ENCODE peak calls at places on chromosome 15, in four cellular contexts. L is testis, Q is body of pancreas, R is neural progenitor cell. H is an unnamed sample.

GRCh38 chr15:84822774-84823579 is 5.8 kb downstream of the ALPK3 start:
- DNase-seq in L (no peak), Q (no peak), R (no peak), H (no peak)

GRCh38 chr15:96553006-96553405 is 222.5 kb downstream of the NR2F2 start:
- DNase-seq in Q (no peak), R (no peak), L (no peak), H (no peak)

GRCh38 chr15:43789409-43789808 is 2.7 kb upstream of the SERF2 start:
- DNase-seq in Q (no peak), R (no peak), L (no peak), H (no peak)

GRCh38 chr15:35040339-35041255 is 44.5 kb downstream of the NANOGP8 start:
- DNase-seq in L (no peak), R (no peak), Q (no peak), H (no peak)

GRCh38 chr15:67065531-67066005 is at the start of gene SMAD3:
- DNase-seq in L (peak; percentile 91), Q (peak; percentile 93), R (peak; percentile 93), H (peak; percentile 93)

GRCh38 chr15:90558182-90558581 is 28.5 kb downstream of the CRTC3 start:
- DNase-seq in Q (no peak), R (no peak), L (peak; percentile 65), H (peak; percentile 35)

GRCh38 chr15:100570282-100570681 is 31.7 kb downstream of the LINS1 start:
- DNase-seq in L (no peak), R (no peak), Q (no peak), H (no peak)

GRCh38 chr15:82021021-82021420 is 24.8 kb downstream of the MEX3B start:
- DNase-seq in L (no peak), R (no peak), Q (no peak), H (no peak)

GRCh38 chr15:56042523-56042922 is 49.1 kb upstream of the NEDD4 start:
- DNase-seq in L (no peak), Q (no peak), R (no peak), H (no peak)

GRCh38 chr15:91075761-91076160 is 24.3 kb upstream of the SV2B start:
- DNase-seq in L (no peak), Q (no peak), R (no peak), H (no peak)

GRCh38 chr15:22226034-22226790 is 145.9 kb downstream of the OR4M2 start:
- DNase-seq in Q (no peak), R (no peak), L (no peak), H (no peak)

GRCh38 chr15:27268923-27269322 is 297.9 kb downstream of the GABRG3 start:
- DNase-seq in Q (no peak), R (no peak), L (no peak), H (no peak)

GRCh38 chr15:31024979-31025378 is 33.6 kb upstream of the MTMR10 start:
- DNase-seq in R (no peak), Q (no peak), L (no peak), H (no peak)

GRCh38 chr15:96327155-96327741 is 3.3 kb upstream of the NR2F2 start:
- DNase-seq in Q (peak; percentile 50), R (peak; percentile 75), L (no peak), H (no peak)

GRCh38 chr15:69132935-69133861 is 27.2 kb upstream of the GLCE start:
- DNase-seq in Q (no peak), L (no peak), R (no peak), H (no peak)

GRCh38 chr15:48796930-48797329 is 13.9 kb downstream of the CEP152 start:
- DNase-seq in Q (no peak), L (no peak), R (no peak), H (no peak)

GRCh38 chr15:63672775-63673174 is 75.6 kb downstream of the FBXL22 start:
- DNase-seq in R (no peak), L (no peak), Q (no peak), H (no peak)

GRCh38 chr15:52788099-52788986 is 1.8 kb downstream of the ONECUT1 start:
- DNase-seq in L (no peak), R (peak; percentile 31), Q (peak; percentile 44), H (no peak)

GRCh38 chr15:43517354-43518072 is at the start of gene MAP1A:
- DNase-seq in L (peak; percentile 68), Q (no peak), R (peak; percentile 74), H (peak; percentile 65)

GRCh38 chr15:83320831-83321230 is 36.4 kb upstream of the BNC1 start:
- DNase-seq in R (no peak), Q (no peak), L (no peak), H (no peak)

GRCh38 chr15:67806539-67806935 is 18.8 kb upstream of the SKOR1 start:
- DNase-seq in L (no peak), R (no peak), Q (no peak), H (no peak)

DNA sequence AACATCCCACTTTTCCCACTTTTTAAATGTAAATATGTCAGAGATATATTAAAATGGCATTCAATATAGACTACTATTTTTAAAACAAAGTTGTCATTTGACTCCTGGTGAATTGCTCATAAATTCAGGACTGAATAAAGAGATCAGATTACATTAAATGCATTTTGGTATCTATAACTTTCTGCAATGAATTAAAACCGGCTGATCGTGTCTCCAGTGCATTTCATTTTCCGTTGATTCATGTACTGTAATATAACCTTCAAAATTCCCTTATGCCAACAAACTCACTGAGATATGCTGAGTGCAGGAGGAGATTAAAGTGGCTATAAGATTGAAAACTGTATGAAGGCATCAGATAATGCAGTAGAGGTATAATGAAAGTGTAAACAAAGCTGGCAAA is 361.1 kb upstream of the CDIN1 start:
- DNase-seq in Q (no peak), L (no peak), R (no peak), H (no peak)
- TF ChIP-seq CTCF in Q (no peak), L (no peak), R (no peak), H (no peak)

GRCh38 chr15:78001656-78002055 is 75.9 kb downstream of the TBC1D2B start:
- DNase-seq in L (no peak), Q (no peak), R (no peak), H (no peak)
- H3K4me1 ChIP-seq in L (peaks cover 10% of the 10 kb centered on the region), Q (peaks cover 67% of the 10 kb centered on the region), R (peaks cover 6% of the 10 kb centered on the region), H (peaks cover 24% of the 10 kb centered on the region)

GRCh38 chr15:28983432-28984311 is 97.9 kb downstream of the APBA2 start:
- DNase-seq in Q (no peak), R (no peak), L (no peak), H (no peak)
- TF ChIP-seq CTCF in Q (no peak), R (peak; percentile 31), L (no peak), H (no peak)

DNA sequence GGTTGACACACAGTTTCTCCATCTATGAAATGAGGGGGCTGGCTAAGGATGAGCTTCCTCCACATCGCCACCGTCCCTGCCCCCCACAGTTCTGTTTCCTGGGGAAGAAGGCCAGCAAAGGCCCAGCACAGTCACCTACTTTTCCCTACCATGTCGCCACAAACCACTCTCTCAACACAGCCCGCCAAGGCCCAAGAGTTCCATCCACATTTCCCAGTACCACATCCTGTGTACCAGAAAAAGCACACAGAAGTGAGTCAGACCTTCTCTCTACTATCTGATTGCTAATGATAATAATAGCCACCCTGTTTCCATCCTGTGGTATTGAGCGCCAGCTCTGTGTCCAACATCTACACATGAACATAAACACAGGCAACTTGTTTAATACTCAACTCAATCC is 30.3 kb upstream of the C15orf39 start:
- DNase-seq in L (no peak), R (no peak), Q (no peak), H (no peak)
- H3K4me1 ChIP-seq in L (peaks cover 4% of the 10 kb centered on the region), R (no peaks in the 10 kb centered on the region), Q (peaks cover 13% of the 10 kb centered on the region), H (peaks cover 12% of the 10 kb centered on the region)

GRCh38 chr15:74957301-74958035 is 896 bp upstream of the RPP25 start:
- DNase-seq in L (peak; percentile 18), Q (peak; percentile 21), R (peak; percentile 49), H (peak; percentile 60)

GRCh38 chr15:74954515-74954914 is 2.1 kb downstream of the RPP25 start:
- DNase-seq in Q (no peak), L (peak; percentile 59), R (peak; percentile 38), H (peak; percentile 59)

GRCh38 chr15:74955017-74955416 is 1.6 kb downstream of the RPP25 start:
- DNase-seq in R (no peak), Q (no peak), L (no peak), H (no peak)

GRCh38 chr15:74956648-74957300 is at the start of gene RPP25:
- DNase-seq in L (peak; percentile 85), Q (peak; percentile 82), R (peak; percentile 87), H (peak; percentile 74)

DNA sequence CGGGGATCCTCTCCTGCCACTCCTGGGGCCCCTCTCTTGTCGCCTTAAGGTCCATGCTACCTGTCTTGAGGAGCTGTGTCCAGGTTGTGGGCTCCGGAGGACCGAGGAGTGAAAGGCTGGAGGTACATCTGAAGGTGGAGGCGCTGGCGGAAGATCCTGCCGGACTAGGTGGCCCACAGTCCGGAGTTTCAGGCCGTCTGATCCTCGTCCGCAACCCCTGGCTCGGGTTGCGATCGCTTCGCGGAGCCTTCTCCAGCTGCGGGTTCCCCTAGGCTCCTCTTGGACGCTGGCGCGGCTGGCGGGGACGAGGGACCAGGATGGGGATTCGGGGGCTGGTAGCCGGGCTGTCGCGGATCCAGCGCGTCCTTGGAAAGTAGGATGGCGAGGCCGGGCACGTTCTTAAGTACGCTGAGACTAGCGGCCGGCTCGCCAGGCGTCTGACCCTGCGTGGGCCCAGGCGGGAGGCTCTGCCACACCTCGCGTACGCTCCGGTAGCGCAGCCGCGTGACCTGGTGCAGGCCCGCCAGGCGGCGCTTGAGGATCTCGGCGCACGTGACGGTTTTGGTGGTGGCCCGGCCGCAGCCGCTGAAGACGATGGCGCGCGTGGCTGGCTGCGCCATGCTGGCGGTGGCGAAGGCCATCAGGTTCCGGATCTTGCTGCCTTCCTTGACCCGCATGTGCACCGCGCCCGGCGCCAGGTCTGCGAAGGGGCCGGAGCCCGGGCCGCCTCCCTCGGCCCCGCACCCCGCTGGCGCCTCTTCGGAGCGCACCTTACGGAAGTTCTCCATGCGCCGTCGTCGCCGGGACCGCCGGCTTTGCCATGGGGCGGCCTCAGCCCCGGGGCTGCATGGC is 550 bp downstream of the RPP25 start:
- DNase-seq in Q (peak; percentile 75), R (peak; percentile 86), L (peak; percentile 90), H (peak; percentile 74)
- TF ChIP-seq CTCF in Q (peak; percentile 9), R (peak; percentile 55), L (peak; percentile 40), H (peak; percentile 64)

GRCh38 chr15:59298255-59298856 is 74.3 kb downstream of the MYO1E start:
- DNase-seq in L (no peak), R (no peak), Q (no peak), H (no peak)

GRCh38 chr15:59298876-59299275 is 73.8 kb downstream of the MYO1E start:
- DNase-seq in L (no peak), R (no peak), Q (no peak), H (no peak)

GRCh38 chr15:59301527-59301926 is 71.1 kb downstream of the MYO1E start:
- DNase-seq in R (peak; percentile 65), Q (no peak), L (no peak), H (no peak)

GRCh38 chr15:59299919-59300617 is 72.6 kb downstream of the MYO1E start:
- DNase-seq in L (peak; percentile 52), R (no peak), Q (peak; percentile 47), H (peak; percentile 67)

DNA sequence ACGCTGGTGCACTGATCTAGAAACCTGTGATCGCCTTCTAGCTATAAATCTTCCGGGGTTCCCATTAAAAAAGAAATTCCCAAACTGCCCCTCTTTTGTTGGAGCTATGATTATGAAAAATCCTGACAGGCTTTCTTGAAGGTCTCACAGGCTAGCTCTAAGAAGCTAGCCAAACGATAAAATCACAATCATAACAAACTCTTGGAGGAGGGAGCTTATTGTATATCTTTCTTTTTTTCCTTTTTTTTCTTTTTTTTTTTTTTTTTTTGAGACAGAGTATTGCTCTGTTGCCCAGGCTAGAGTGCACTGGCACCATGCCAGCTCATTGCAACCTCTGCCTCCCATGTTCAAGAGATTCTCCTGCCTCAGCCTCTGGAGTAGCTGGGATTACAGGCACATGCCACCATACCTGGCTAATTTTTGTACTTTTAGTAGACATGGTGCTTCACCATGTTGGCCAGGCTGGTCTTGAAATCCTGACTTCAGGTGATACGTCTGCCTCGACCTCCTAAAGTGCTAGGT is 72.0 kb downstream of the MYO1E start:
- DNase-seq in R (no peak), L (peak; percentile 24), Q (peak; percentile 27), H (peak; percentile 60)
- H3K4me1 ChIP-seq in R (peaks cover 19% of the 10 kb centered on the region), L (peaks cover 4% of the 10 kb centered on the region), Q (peaks cover 11% of the 10 kb centered on the region), H (no peaks in the 10 kb centered on the region)